ENCODE peak calls at places on chromosomes 5 and 9, in eight cellular contexts. D, J, N, B, X, A, Z and Y are unnamed samples.

GRCh38 chr5:1177826-1178528 is 23.4 kb upstream of the SLC6A19 start:
- DNase-seq in X (no peak), N (no peak), B (no peak), A (no peak), J (no peak), Z (no peak), D (no peak), Y (no peak)

GRCh38 chr9:116907989-116908388 is 220.9 kb downstream of the TRIM32 start:
- DNase-seq in Z (no peak), A (no peak), N (no peak), B (no peak), X (peak; percentile 10), D (no peak), J (no peak), Y (no peak)

GRCh38 chr5:155193018-155193417 is 179.5 kb downstream of the KIF4B start:
- DNase-seq in D (no peak), B (no peak), J (no peak), X (no peak), Z (no peak), N (no peak), A (no peak), Y (no peak)

GRCh38 chr9:127404631-127405030 is 7.7 kb downstream of the SLC2A8 start:
- DNase-seq in B (no peak), Z (no peak), D (no peak), X (no peak), J (no peak), N (no peak), A (no peak), Y (no peak)

GRCh38 chr5:9391080-9391479 is 154.8 kb downstream of the SEMA5A start:
- DNase-seq in N (no peak), X (no peak), D (no peak), B (no peak), J (no peak), A (no peak), Z (no peak), Y (no peak)

GRCh38 chr9:137311971-137312851 is 10.1 kb upstream of the NRARP start:
- DNase-seq in Z (no peak), J (no peak), A (peak; percentile 56), N (no peak), X (no peak), B (no peak), D (no peak), Y (no peak)

GRCh38 chr5:112743631-112744030 is 5.9 kb downstream of the APC start:
- DNase-seq in B (no peak), J (no peak), X (no peak), D (no peak), N (no peak), Z (no peak), A (no peak), Y (no peak)

GRCh38 chr5:140075371-140075770 is 32.3 kb upstream of the NRG2 start:
- DNase-seq in J (no peak), X (no peak), D (no peak), A (no peak), Z (no peak), B (peak; percentile 14), N (no peak), Y (no peak)

GRCh38 chr5:5418006-5418405 is 4.5 kb upstream of the ICE1 start:
- DNase-seq in A (no peak), J (no peak), B (no peak), Z (no peak), N (no peak), D (no peak), X (no peak), Y (no peak)

GRCh38 chr5:133086366-133086875 is 34.6 kb downstream of the HSPA4 start:
- DNase-seq in X (no peak), Z (no peak), D (no peak), B (no peak), J (no peak), A (no peak), N (no peak), Y (no peak)

GRCh38 chr5:107671742-107672211 is 1.0 kb upstream of the EFNA5 start:
- DNase-seq in N (no peak), D (no peak), B (no peak), X (peak; percentile 10), J (no peak), Z (peak; percentile 65), A (peak; percentile 56), Y (peak; percentile 52)

GRCh38 chr9:34514401-34514800 is 8.4 kb downstream of the ENHO start:
- DNase-seq in X (no peak), A (no peak), N (no peak), B (no peak), D (no peak), J (no peak), Z (no peak), Y (no peak)

GRCh38 chr9:111759762-111760639 is 34.7 kb downstream of the SHOC1 start:
- DNase-seq in D (peak; percentile 74), N (peak; percentile 52), X (peak; percentile 74), A (peak; percentile 53), Z (peak; percentile 54), J (peak; percentile 73), B (peak; percentile 84), Y (peak; percentile 49)

GRCh38 chr5:138339464-138339863 is 1.4 kb downstream of the FAM53C start:
- DNase-seq in X (no peak), A (no peak), N (no peak), J (no peak), Z (no peak), B (no peak), D (no peak), Y (no peak)

GRCh38 chr9:19690128-19690527 is 98.7 kb downstream of the SLC24A2 start:
- DNase-seq in J (no peak), B (no peak), A (no peak), Z (no peak), N (no peak), X (no peak), D (no peak), Y (no peak)

GRCh38 chr9:89122944-89123343 is 55.7 kb downstream of the SHC3 start:
- DNase-seq in A (no peak), B (peak; percentile 69), N (no peak), D (no peak), X (no peak), J (no peak), Z (no peak), Y (no peak)